ENCODE peak calls at places on chromosomes 6 and 20, in ten cellular contexts. C is K562, Z is AG09309, J is H9, G is endothelial cell, K is fibroblast of mammary gland, Y is IMR-90, B is HL-60, Q is right lobe of liver, X is pancreas. L is an unnamed sample.

GRCh38 chr6:106181664-106182418 is 95.7 kb downstream of the PRDM1 start:
- DNase-seq in C (no peak), Z (peak), J (no peak), G (no peak), K (peak), Y (peak), B (no peak), Q (no peak), X (no peak), L (no peak)

GRCh38 chr6:157647261-157647915 is 175.7 kb upstream of the SNX9 start:
- DNase-seq in C (no peak), Z (no peak), J (no peak), G (no peak), K (no peak), Y (no peak), B (peak), Q (no peak), X (no peak), L (no peak)

GRCh38 chr6:156991971-156992370 is 214.8 kb downstream of the ARID1B start:
- DNase-seq in C (no peak), Z (no peak), J (no peak), G (no peak), K (no peak), Y (peak), B (no peak), Q (no peak), X (no peak), L (no peak)

GRCh38 chr6:122663981-122664380 is 53.8 kb downstream of the PKIB start:
- DNase-seq in C (no peak), Z (no peak), J (no peak), G (no peak), K (no peak), Y (no peak), B (no peak), Q (no peak), X (peak), L (no peak)

GRCh38 chr6:2237001-2237400 is 8.4 kb downstream of the GMDS start:
- DNase-seq in C (no peak), Z (peak), J (no peak), G (no peak), K (peak), Y (peak), B (no peak), Q (no peak), X (no peak), L (no peak)

GRCh38 chr20:17825949-17826843 is 126.4 kb downstream of the BANF2 start:
- DNase-seq in C (no peak), Z (no peak), J (no peak), G (no peak), K (no peak), Y (peak), B (no peak), Q (no peak), X (no peak), L (no peak)

GRCh38 chr6:10400330-10400729 is 14.5 kb downstream of the TFAP2A start:
- DNase-seq in C (no peak), Z (no peak), J (no peak), G (no peak), K (no peak), Y (no peak), B (no peak), Q (no peak), X (no peak), L (no peak)

GRCh38 chr20:53826597-53827291 is 233.1 kb upstream of the ZNF217 start:
- DNase-seq in C (no peak), Z (no peak), J (no peak), G (no peak), K (peak), Y (peak), B (peak), Q (no peak), X (no peak), L (no peak)

GRCh38 chr6:150639823-150640331 is 40.2 kb downstream of the PLEKHG1 start:
- DNase-seq in C (no peak), Z (no peak), J (no peak), G (no peak), K (no peak), Y (no peak), B (no peak), Q (peak), X (no peak), L (no peak)

GRCh38 chr6:64330694-64331309 is 695.2 kb downstream of the PHF3 start:
- DNase-seq in C (no peak), Z (no peak), J (peak), G (peak), K (peak), Y (peak), B (peak), Q (peak), X (peak), L (peak)

GRCh38 chr6:110646951-110647910 is 168.0 kb downstream of the CDK19 start:
- DNase-seq in C (no peak), Z (no peak), J (peak), G (no peak), K (no peak), Y (no peak), B (no peak), Q (no peak), X (no peak), L (no peak)

DNA sequence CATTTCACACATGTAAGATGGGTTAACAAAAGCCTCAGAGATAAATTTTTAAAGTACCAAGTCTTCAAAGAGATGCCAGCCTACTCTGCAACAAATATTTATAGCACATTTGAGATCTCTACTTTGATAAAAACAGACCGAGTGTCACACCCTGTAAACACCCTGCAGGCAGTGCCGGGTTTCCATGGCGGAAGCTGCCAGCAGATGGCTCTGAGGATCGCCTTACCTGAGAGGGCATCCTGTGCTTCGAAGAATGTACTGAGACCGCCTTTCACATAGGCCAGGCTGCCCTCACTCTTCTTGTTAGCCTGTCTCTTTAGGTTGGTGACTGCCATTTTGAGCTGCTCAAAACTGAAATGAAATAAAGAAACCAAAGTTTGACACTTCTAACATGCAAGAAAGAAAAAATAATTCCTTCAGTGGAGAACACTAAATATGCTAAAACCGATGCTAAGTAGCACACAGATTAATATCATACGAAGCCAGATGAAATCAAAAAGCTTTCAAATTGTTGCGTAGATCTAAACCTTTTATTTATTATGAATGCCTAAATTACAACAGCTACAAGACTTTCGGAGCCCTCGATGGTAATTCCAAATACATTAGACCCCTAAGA is 39.3 kb downstream of the HUS1B start:
- DNase-seq in C (no peak), Z (no peak), J (peak), G (no peak), K (no peak), Y (no peak), B (no peak), Q (no peak), X (no peak), L (no peak)
- TF ChIP-seq CTCF in C (peak), Z (no peak), J (peak), G (no peak), K (no peak), Y (no peak), B (no peak), Q (no peak), X (no peak), L (peak)

GRCh38 chr20:45318948-45319347 is 10.8 kb upstream of the MATN4 start:
- DNase-seq in C (no peak), Z (no peak), J (no peak), G (no peak), K (no peak), Y (no peak), B (no peak), Q (no peak), X (no peak), L (no peak)

GRCh38 chr20:45320948-45321595 is 13.0 kb upstream of the MATN4 start:
- DNase-seq in C (no peak), Z (no peak), J (no peak), G (no peak), K (no peak), Y (no peak), B (peak), Q (no peak), X (no peak), L (no peak)

GRCh38 chr20:45323731-45324130 is 15.6 kb upstream of the MATN4 start:
- DNase-seq in C (no peak), Z (no peak), J (no peak), G (no peak), K (peak), Y (peak), B (no peak), Q (no peak), X (no peak), L (no peak)

GRCh38 chr20:45325367-45325766 is 17.3 kb upstream of the MATN4 start:
- DNase-seq in C (no peak), Z (no peak), J (no peak), G (no peak), K (no peak), Y (no peak), B (no peak), Q (no peak), X (no peak), L (peak)

GRCh38 chr20:45322952-45323383 is 14.9 kb upstream of the MATN4 start:
- DNase-seq in C (no peak), Z (no peak), J (no peak), G (no peak), K (peak), Y (peak), B (peak), Q (peak), X (peak), L (no peak)
- TF ChIP-seq CTCF in C (peak), Z (no peak), J (peak), G (no peak), K (no peak), Y (peak), B (peak), Q (peak), X (no peak), L (peak)

GRCh38 chr6:169691260-169691659 is 10.6 kb downstream of the WDR27 start:
- DNase-seq in C (no peak), Z (no peak), J (no peak), G (no peak), K (no peak), Y (no peak), B (no peak), Q (no peak), X (no peak), L (no peak)
- TF ChIP-seq CTCF in C (no peak), Z (no peak), J (no peak), G (no peak), K (no peak), Y (no peak), B (no peak), Q (no peak), X (no peak), L (no peak)

DNA sequence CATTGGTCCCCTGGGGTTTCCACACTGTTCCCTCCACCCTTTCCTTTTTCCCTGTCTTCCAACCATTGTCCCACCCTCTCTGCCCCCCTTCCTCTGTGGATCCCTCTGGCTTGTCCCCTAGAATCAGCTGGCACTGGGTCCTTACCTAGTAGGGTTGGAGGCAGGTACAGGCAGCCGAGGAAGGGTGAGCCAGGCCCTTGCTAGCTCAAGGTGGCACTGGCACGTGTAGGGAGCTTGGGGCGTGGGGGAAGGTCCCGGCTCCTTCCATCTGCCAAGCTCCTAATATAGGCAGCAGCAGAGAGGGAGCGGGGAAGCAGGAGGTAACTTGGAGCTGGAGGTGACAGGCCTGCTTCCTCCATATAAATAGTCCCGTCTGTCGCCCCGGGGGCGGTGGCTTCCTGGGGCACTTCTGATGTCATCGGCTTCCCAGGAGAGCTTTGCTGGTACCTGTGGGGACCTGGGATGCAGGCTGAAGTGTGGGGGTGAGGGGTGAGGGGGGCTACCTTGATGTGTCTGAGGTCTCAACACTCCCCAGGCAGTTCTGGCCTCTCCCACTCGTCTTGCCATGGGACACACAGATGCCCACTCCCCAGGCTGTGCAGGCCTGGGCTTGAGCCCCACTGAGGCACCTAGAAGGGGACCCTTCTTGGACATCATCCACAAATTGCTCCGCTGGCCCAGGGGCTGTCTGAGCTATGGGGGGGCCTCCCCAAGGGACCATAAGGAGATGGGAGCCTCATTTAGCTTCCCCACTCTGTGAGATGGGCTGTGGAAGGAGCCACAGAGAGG is 155.3 kb upstream of the MLN start:
- DNase-seq in C (no peak), Z (no peak), J (no peak), G (no peak), K (no peak), Y (no peak), B (no peak), Q (no peak), X (no peak), L (no peak)
- TF ChIP-seq CTCF in C (no peak), Z (no peak), J (peak), G (peak), K (no peak), Y (no peak), B (no peak), Q (no peak), X (no peak), L (peak)

GRCh38 chr20:58222446-58222845 is 6.0 kb downstream of the ANKRD60 start:
- DNase-seq in C (no peak), Z (no peak), J (no peak), G (no peak), K (no peak), Y (no peak), B (no peak), Q (no peak), X (no peak), L (no peak)

GRCh38 chr20:58223358-58223941 is 5.0 kb downstream of the ANKRD60 start:
- DNase-seq in C (no peak), Z (no peak), J (no peak), G (no peak), K (no peak), Y (no peak), B (no peak), Q (no peak), X (no peak), L (no peak)

GRCh38 chr20:58218665-58219341 is 9.7 kb downstream of the ANKRD60 start:
- DNase-seq in C (no peak), Z (no peak), J (no peak), G (no peak), K (no peak), Y (no peak), B (no peak), Q (no peak), X (no peak), L (no peak)

GRCh38 chr20:58216334-58216733 is 12.1 kb downstream of the ANKRD60 start:
- DNase-seq in C (no peak), Z (peak), J (no peak), G (no peak), K (peak), Y (peak), B (no peak), Q (no peak), X (no peak), L (no peak)

DNA sequence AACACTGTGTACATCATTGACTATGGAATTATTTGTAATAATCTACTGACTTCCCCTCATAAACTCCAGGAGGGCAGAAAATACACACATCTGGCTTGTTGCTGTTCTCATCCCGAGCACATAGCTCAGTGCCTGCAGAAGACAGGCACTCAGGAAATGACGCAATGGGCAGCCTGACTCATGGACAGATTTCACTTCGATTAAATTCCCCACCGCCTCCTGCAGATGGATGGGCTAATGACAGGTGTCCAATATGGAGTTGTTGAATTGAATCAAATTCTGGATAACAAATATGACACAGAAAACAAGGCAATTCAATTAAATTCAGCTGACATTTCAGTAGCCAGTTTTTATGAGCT is 9.1 kb downstream of the ANKRD60 start:
- DNase-seq in C (no peak), Z (peak), J (no peak), G (no peak), K (peak), Y (peak), B (no peak), Q (no peak), X (no peak), L (no peak)
- TF ChIP-seq CTCF in C (no peak), Z (no peak), J (no peak), G (no peak), K (peak), Y (no peak), B (no peak), Q (no peak), X (no peak), L (no peak)

DNA sequence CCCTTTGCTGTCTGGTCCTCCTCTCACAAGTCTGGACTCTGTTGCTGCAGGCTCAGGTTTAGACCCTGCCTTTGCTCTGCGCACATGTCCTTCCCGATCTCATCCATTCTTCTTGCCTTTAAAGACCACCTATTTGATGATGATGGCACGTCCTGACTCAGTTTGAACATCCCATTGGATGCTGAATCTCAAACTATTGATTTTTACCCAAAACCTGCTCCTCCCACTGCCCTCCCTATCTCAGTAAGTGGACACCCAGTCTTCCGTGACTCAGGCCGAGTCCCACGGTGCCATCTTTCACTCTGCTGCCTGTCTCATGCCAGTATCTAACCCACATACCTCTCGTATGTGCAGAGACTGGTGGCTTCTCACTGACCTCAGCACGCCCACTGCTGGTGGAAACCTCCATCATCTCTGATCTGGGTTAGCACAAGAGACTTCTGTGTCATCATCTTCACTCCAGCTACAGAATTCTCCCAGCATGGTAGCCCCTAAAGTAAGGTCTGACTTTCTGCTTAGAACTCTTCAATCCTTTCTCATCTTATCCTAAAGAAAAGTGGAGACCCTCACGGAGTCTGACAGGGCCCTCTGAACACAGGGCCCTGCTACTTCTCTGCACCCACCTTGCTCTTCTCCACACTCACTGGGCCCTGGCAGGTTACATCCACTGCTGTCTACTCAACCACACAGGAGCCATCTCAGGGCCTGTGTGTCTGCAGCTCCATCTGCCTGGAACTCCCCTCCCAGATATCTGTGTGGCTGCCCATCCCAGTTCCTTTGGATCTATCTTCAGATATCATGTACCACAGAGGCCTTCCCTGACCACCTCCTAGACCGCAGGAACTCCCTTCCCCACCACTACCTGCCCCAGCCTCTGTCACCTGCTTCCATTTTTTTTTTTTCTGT is 387.1 kb upstream of the AGPAT4 start:
- DNase-seq in C (no peak), Z (no peak), J (no peak), G (no peak), K (peak), Y (no peak), B (no peak), Q (no peak), X (no peak), L (no peak)
- TF ChIP-seq CTCF in C (peak), Z (peak), J (peak), G (no peak), K (peak), Y (no peak), B (no peak), Q (no peak), X (no peak), L (peak)

DNA sequence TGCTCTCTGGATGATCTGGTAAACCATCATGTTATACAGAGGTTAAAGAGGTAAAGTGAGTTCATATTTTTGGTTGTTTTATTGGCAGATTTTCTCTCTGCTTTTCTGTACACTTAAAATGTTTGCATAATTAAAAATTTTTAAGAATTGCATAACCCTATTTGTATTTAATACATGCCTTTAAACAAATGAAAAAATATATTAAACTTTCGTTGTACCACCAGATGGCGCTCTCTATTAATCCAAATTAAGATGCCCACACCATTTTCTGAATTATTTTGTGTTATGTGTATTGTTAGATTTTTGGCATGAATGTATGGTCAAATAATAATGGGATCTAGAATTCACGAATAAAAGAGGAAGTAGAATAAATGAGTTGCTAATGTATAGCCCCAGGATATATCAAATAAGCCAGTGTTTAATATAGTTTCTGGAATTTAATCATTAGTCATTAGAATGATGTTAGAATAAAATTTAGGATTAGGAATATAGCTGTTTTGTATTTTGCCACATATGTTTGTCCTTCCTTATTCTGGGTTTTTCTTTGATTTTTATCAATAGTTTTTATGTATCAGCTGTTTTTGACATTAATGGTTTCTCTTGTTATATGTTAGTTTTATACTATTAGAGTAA is 38.9 kb downstream of the SMAP1 start:
- DNase-seq in C (peak), Z (no peak), J (no peak), G (peak), K (peak), Y (peak), B (no peak), Q (no peak), X (no peak), L (no peak)
- TF ChIP-seq CTCF in C (peak), Z (peak), J (peak), G (peak), K (peak), Y (peak), B (peak), Q (peak), X (peak), L (peak)

GRCh38 chr6:127120787-127121636 is 2.5 kb downstream of the RSPO3 start:
- DNase-seq in C (peak), Z (peak), J (peak), G (peak), K (peak), Y (peak), B (peak), Q (peak), X (peak), L (no peak)
- TF ChIP-seq CTCF in C (peak), Z (peak), J (peak), G (peak), K (peak), Y (peak), B (peak), Q (peak), X (peak), L (peak)

L was measured in chondrocyte.